ENCODE peak calls at places on chromosomes 5 and 9, in ten cellular contexts. T is CD8-positive, alpha-beta T cell; B is RWPE1; U is transverse colon; N is Peyer's patch; F is effector memory CD4-positive, alpha-beta T cell; Q is spleen; D is AG04450; L is tibial nerve; J is neural progenitor cell. Z is an unnamed sample.

GRCh38 chr9:36436909-36437308 is 36.8 kb upstream of the RNF38 start:
- DNase-seq in L (no peak), B (no peak), N (no peak), T (no peak), U (no peak), J (no peak), D (no peak), Q (no peak), F (no peak), Z (peak; percentile 18)

GRCh38 chr5:109688647-109688998 is 1.1 kb upstream of the MAN2A1 start:
- DNase-seq in T (no peak), U (peak; percentile 33), J (peak; percentile 51), B (no peak), F (no peak), N (no peak), L (no peak), D (no peak), Q (no peak), Z (no peak)

GRCh38 chr9:111915425-111915758 is 18.8 kb downstream of the UGCG start:
- DNase-seq in L (no peak), B (no peak), D (no peak), T (no peak), U (no peak), J (no peak), N (no peak), Q (no peak), F (no peak), Z (no peak)

GRCh38 chr9:118271936-118272335 is 567.7 kb downstream of the TLR4 start:
- DNase-seq in J (no peak), Q (no peak), N (no peak), F (no peak), B (peak; percentile 20), U (no peak), D (no peak), L (no peak), T (no peak), Z (no peak)

GRCh38 chr5:140324041-140324833 is 21.3 kb upstream of the PFDN1 start:
- DNase-seq in T (no peak), N (no peak), L (no peak), J (no peak), B (no peak), Q (no peak), D (no peak), U (no peak), F (no peak), Z (no peak)

GRCh38 chr5:95712347-95712958 is 18.7 kb upstream of the RHOBTB3 start:
- DNase-seq in F (no peak), Q (no peak), T (no peak), L (no peak), D (peak; percentile 63), N (no peak), B (peak; percentile 99), J (no peak), U (no peak), Z (no peak)

GRCh38 chr9:109926321-109926959 is 146.4 kb downstream of the PALM2AKAP2 start:
- DNase-seq in Q (no peak), N (no peak), B (no peak), D (no peak), F (no peak), J (no peak), U (peak; percentile 33), L (no peak), T (no peak), Z (no peak)

GRCh38 chr5:33441241-33441844 is 578 bp downstream of the TARS1 start:
- DNase-seq in Q (no peak), J (peak; percentile 35), N (no peak), D (no peak), U (peak; percentile 24), T (peak; percentile 53), L (no peak), B (peak; percentile 67), F (no peak), Z (no peak)

GRCh38 chr9:94096819-94097577 is 12.7 kb downstream of the PTPDC1 start:
- DNase-seq in L (no peak), Q (no peak), N (no peak), B (peak; percentile 97), D (no peak), J (no peak), F (no peak), U (no peak), T (no peak), Z (no peak)

GRCh38 chr5:72531496-72532190 is 24.4 kb upstream of the ZNF366 start:
- DNase-seq in T (no peak), Q (no peak), N (no peak), L (no peak), B (no peak), J (no peak), F (no peak), U (no peak), D (no peak), Z (no peak)

GRCh38 chr9:94945191-94946144 is 219.0 kb downstream of the AOPEP start:
- DNase-seq in Q (no peak), T (no peak), B (peak; percentile 75), L (peak; percentile 41), D (peak; percentile 84), U (peak; percentile 39), J (no peak), N (no peak), F (no peak), Z (no peak)

GRCh38 chr9:75163764-75164163 is 75.5 kb downstream of the OSTF1 start:
- DNase-seq in N (no peak), U (no peak), D (no peak), T (no peak), B (no peak), F (no peak), Q (no peak), L (no peak), J (no peak), Z (no peak)

GRCh38 chr9:109182940-109183798 is 16.1 kb upstream of the FRRS1L start:
- DNase-seq in U (peak; percentile 30), J (peak; percentile 58), B (peak; percentile 64), N (no peak), T (no peak), L (no peak), D (no peak), Q (no peak), F (no peak), Z (peak; percentile 4)

GRCh38 chr5:172180936-172181335 is 7.1 kb downstream of the STK10 start:
- DNase-seq in J (no peak), B (no peak), F (peak; percentile 43), L (no peak), T (peak; percentile 65), Q (peak; percentile 37), U (no peak), N (no peak), D (no peak), Z (no peak)

GRCh38 chr5:172186114-172186695 is 1.8 kb downstream of the STK10 start:
- DNase-seq in T (no peak), L (no peak), D (no peak), N (no peak), F (no peak), U (no peak), Q (peak; percentile 57), B (no peak), J (no peak), Z (no peak)

GRCh38 chr5:172185096-172185461 is 2.9 kb downstream of the STK10 start:
- DNase-seq in L (no peak), Q (no peak), B (no peak), U (no peak), D (no peak), J (no peak), F (peak; percentile 25), N (no peak), T (no peak), Z (no peak)

GRCh38 chr5:172182291-172182690 is 5.7 kb downstream of the STK10 start:
- DNase-seq in Q (peak; percentile 16), B (no peak), D (no peak), U (no peak), L (no peak), T (no peak), N (no peak), F (no peak), J (no peak), Z (no peak)

GRCh38 chr5:172183881-172184280 is 4.1 kb downstream of the STK10 start:
- DNase-seq in J (no peak), F (no peak), B (no peak), D (no peak), U (no peak), Q (no peak), N (no peak), T (no peak), L (no peak), Z (no peak)
- H3K27ac ChIP-seq in J (no peak overlapping the region), F (peak overlapping the region; percentile 97), B (peak overlapping the region; percentile 17), D (no peak overlapping the region), U (no peak overlapping the region), Q (peak overlapping the region; percentile 96), N (peak overlapping the region; percentile 85), T (peak overlapping the region; percentile 84), L (no peak overlapping the region), Z (no peak overlapping the region)

GRCh38 chr5:134410822-134411221 is 859 bp downstream of the CDKN2AIPNL start:
- DNase-seq in J (peak; percentile 32), F (no peak), N (no peak), L (no peak), Q (no peak), T (no peak), U (no peak), D (no peak), B (no peak), Z (no peak)
- H3K27ac ChIP-seq in J (no peak overlapping the region), F (peak overlapping the region; percentile 69), N (no peak overlapping the region), L (no peak overlapping the region), Q (no peak overlapping the region), T (peak overlapping the region; percentile 65), U (no peak overlapping the region), D (no peak overlapping the region), B (no peak overlapping the region), Z (no peak overlapping the region)

DNA sequence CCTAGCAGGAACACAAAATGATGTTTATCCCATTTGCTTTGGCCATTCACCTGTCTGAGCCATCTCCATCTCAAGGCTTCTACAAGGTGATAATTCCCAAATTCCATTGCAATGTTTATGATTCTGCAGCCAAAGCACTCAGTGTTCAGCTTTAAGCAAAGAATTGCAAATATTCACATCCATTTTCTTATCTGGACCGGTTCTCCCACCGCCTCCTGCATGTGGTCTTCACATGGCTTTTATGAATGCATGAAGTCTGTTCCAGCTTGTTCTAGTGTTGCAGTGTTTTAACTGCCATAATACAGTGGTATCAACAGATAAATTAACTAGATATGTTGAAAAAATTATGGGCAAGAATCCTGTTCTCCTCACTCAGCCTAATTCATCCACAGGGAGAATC is 443.0 kb upstream of the KLF4 start:
- DNase-seq in F (no peak), Q (no peak), U (no peak), D (no peak), B (no peak), N (no peak), J (no peak), T (no peak), L (no peak), Z (no peak)
- H3K27ac ChIP-seq in F (no peak overlapping the region), Q (no peak overlapping the region), U (no peak overlapping the region), D (no peak overlapping the region), B (no peak overlapping the region), N (no peak overlapping the region), J (no peak overlapping the region), T (no peak overlapping the region), L (no peak overlapping the region), Z (no peak overlapping the region)

GRCh38 chr9:134132208-134132870 is 3.5 kb upstream of the WDR5 start:
- DNase-seq in U (no peak), F (no peak), L (no peak), D (no peak), N (no peak), J (no peak), B (no peak), T (no peak), Q (no peak), Z (no peak)
- H3K27ac ChIP-seq in U (no peak overlapping the region), F (no peak overlapping the region), L (no peak overlapping the region), D (no peak overlapping the region), N (no peak overlapping the region), J (no peak overlapping the region), B (peak overlapping the region; percentile 96), T (no peak overlapping the region), Q (no peak overlapping the region), Z (no peak overlapping the region)

Z was measured in substantia nigra.